ENCODE peak calls at places on chromosome 9, in four cellular contexts. One of them, this sample, is unnamed.

GRCh38 chr9:128902351-128903078 is 18.3 kb upstream of the PHYHD1 start:
- DNase-seq in foreskin fibroblast: no peak
- DNase-seq in HFF-Myc: no peak
- DNase-seq in CD8-positive, alpha-beta T cell: peak; percentile 93
- DNase-seq in this sample: no peak

GRCh38 chr9:131282688-131283422 is 6.5 kb upstream of the FAM78A start:
- DNase-seq in foreskin fibroblast: peak; percentile 47
- DNase-seq in HFF-Myc: no peak
- DNase-seq in CD8-positive, alpha-beta T cell: peak; percentile 38
- DNase-seq in this sample: no peak

GRCh38 chr9:17349816-17350215 is 215.0 kb downstream of the CNTLN start:
- DNase-seq in foreskin fibroblast: peak; percentile 39
- DNase-seq in HFF-Myc: peak; percentile 12
- DNase-seq in CD8-positive, alpha-beta T cell: no peak
- DNase-seq in this sample: peak; percentile 9

GRCh38 chr9:117451336-117451735 is 36.5 kb upstream of the ASTN2 start:
- DNase-seq in foreskin fibroblast: no peak
- DNase-seq in HFF-Myc: no peak
- DNase-seq in CD8-positive, alpha-beta T cell: no peak
- DNase-seq in this sample: no peak

GRCh38 chr9:88447431-88447830 is 59.2 kb downstream of the SPIN1 start:
- DNase-seq in foreskin fibroblast: no peak
- DNase-seq in HFF-Myc: no peak
- DNase-seq in CD8-positive, alpha-beta T cell: no peak
- DNase-seq in this sample: no peak

GRCh38 chr9:131986089-131986488 is 93.6 kb downstream of the MED27 start:
- DNase-seq in foreskin fibroblast: no peak
- DNase-seq in HFF-Myc: no peak
- DNase-seq in CD8-positive, alpha-beta T cell: no peak
- DNase-seq in this sample: no peak

GRCh38 chr9:89534464-89534863 is 36.6 kb upstream of the SEMA4D start:
- DNase-seq in foreskin fibroblast: no peak
- DNase-seq in HFF-Myc: no peak
- DNase-seq in CD8-positive, alpha-beta T cell: no peak
- DNase-seq in this sample: no peak

GRCh38 chr9:105359899-105360298 is 87.9 kb upstream of the FSD1L start:
- DNase-seq in foreskin fibroblast: peak; percentile 36
- DNase-seq in HFF-Myc: no peak
- DNase-seq in CD8-positive, alpha-beta T cell: no peak
- DNase-seq in this sample: peak; percentile 21

GRCh38 chr9:99050292-99050911 is 54.5 kb upstream of the TGFBR1 start:
- DNase-seq in foreskin fibroblast: peak; percentile 53
- DNase-seq in HFF-Myc: no peak
- DNase-seq in CD8-positive, alpha-beta T cell: no peak
- DNase-seq in this sample: peak; percentile 37

GRCh38 chr9:113581865-113582697 is 118.6 kb downstream of the RGS3 start:
- DNase-seq in foreskin fibroblast: peak; percentile 94
- DNase-seq in HFF-Myc: peak; percentile 77
- DNase-seq in CD8-positive, alpha-beta T cell: peak; percentile 86
- DNase-seq in this sample: no peak

GRCh38 chr9:95058795-95059386 is 258.6 kb downstream of the FANCC start:
- DNase-seq in foreskin fibroblast: peak; percentile 37
- DNase-seq in HFF-Myc: no peak
- DNase-seq in CD8-positive, alpha-beta T cell: no peak
- DNase-seq in this sample: no peak

GRCh38 chr9:113454914-113455761 is 8.4 kb upstream of the RGS3 start:
- DNase-seq in foreskin fibroblast: peak; percentile 91
- DNase-seq in HFF-Myc: peak; percentile 36
- DNase-seq in CD8-positive, alpha-beta T cell: no peak
- DNase-seq in this sample: peak; percentile 66

GRCh38 chr9:79565245-79565644 is 6.5 kb upstream of the TLE4 start:
- DNase-seq in foreskin fibroblast: peak; percentile 78
- DNase-seq in HFF-Myc: no peak
- DNase-seq in CD8-positive, alpha-beta T cell: no peak
- DNase-seq in this sample: no peak

GRCh38 chr9:122118343-122119165 is 25.4 kb upstream of the TTLL11 start:
- DNase-seq in foreskin fibroblast: peak; percentile 43
- DNase-seq in HFF-Myc: no peak
- DNase-seq in CD8-positive, alpha-beta T cell: no peak
- DNase-seq in this sample: no peak

GRCh38 chr9:131181091-131181681 is 55.8 kb downstream of the NUP214 start:
- DNase-seq in foreskin fibroblast: no peak
- DNase-seq in HFF-Myc: no peak
- DNase-seq in CD8-positive, alpha-beta T cell: no peak
- DNase-seq in this sample: no peak

GRCh38 chr9:124209279-124209678 is 48.5 kb upstream of the NEK6 start:
- DNase-seq in foreskin fibroblast: no peak
- DNase-seq in HFF-Myc: no peak
- DNase-seq in CD8-positive, alpha-beta T cell: no peak
- DNase-seq in this sample: no peak

GRCh38 chr9:130119521-130120206 is 52.5 kb upstream of the NCS1 start:
- DNase-seq in foreskin fibroblast: no peak
- DNase-seq in HFF-Myc: no peak
- DNase-seq in CD8-positive, alpha-beta T cell: no peak
- DNase-seq in this sample: no peak
- H3K4me3 ChIP-seq in foreskin fibroblast: no peak overlapping the region
- H3K4me3 ChIP-seq in HFF-Myc: no peak overlapping the region
- H3K4me3 ChIP-seq in CD8-positive, alpha-beta T cell: no peak overlapping the region
- H3K4me3 ChIP-seq in this sample: no peak overlapping the region

DNA sequence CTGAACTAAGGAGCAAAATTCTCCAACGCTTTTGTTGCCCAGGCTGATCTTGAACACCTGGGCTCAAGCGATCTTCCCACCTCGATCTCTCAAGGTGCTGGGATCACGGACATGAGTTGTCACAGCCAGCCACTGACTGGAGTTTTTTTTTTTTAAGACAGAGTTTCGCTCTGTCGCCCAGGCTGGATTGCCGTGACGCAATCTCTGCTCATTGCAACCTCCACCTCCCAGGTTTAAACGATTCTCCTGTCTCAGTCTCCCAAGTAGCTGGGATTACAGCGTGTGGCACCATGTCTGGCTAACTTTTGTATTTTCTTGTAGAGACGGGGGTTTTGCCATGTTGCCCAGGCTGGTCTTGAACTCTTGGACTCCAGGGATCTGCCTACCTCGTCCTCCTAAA is 58.2 kb downstream of the EHMT1 start:
- DNase-seq in foreskin fibroblast: no peak
- DNase-seq in HFF-Myc: no peak
- DNase-seq in CD8-positive, alpha-beta T cell: no peak
- DNase-seq in this sample: no peak
- H3K4me3 ChIP-seq in foreskin fibroblast: no peak overlapping the region
- H3K4me3 ChIP-seq in HFF-Myc: no peak overlapping the region
- H3K4me3 ChIP-seq in CD8-positive, alpha-beta T cell: no peak overlapping the region
- H3K4me3 ChIP-seq in this sample: no peak overlapping the region

GRCh38 chr9:35666045-35666444 is 1.1 kb upstream of the ARHGEF39 start:
- DNase-seq in foreskin fibroblast: no peak
- DNase-seq in HFF-Myc: no peak
- DNase-seq in CD8-positive, alpha-beta T cell: no peak
- DNase-seq in this sample: no peak
- H3K4me3 ChIP-seq in foreskin fibroblast: no peak overlapping the region
- H3K4me3 ChIP-seq in HFF-Myc: no peak overlapping the region
- H3K4me3 ChIP-seq in CD8-positive, alpha-beta T cell: no peak overlapping the region
- H3K4me3 ChIP-seq in this sample: no peak overlapping the region

DNA sequence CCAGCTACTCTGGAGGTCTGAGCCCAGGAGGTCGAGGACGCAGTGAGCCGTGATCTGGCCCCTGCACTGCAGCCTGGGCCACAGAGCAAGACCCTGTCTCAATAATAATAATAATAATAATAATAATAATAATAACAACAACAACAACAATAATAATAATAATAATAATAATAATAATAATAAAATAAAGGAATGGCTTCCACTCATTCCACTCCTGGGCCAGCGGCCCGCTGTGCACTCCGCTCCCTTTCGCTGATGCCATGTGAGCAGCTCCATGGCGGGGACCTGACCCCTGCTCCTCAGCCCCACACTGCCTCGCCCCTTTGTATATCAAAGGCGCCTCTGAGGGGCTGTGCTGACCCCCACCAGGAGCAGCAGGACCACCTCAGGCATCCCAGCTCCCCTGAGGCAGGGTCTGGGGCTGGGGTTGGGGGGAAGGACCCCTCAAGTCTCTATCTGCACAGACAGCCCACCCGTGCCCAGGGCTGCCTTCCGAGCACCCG is 20.0 kb downstream of the GBGT1 start:
- DNase-seq in foreskin fibroblast: no peak
- DNase-seq in HFF-Myc: no peak
- DNase-seq in CD8-positive, alpha-beta T cell: no peak
- DNase-seq in this sample: no peak
- H3K4me3 ChIP-seq in foreskin fibroblast: peak overlapping the region; percentile 46
- H3K4me3 ChIP-seq in HFF-Myc: peak overlapping the region; percentile 21
- H3K4me3 ChIP-seq in CD8-positive, alpha-beta T cell: peak overlapping the region; percentile 41
- H3K4me3 ChIP-seq in this sample: peak overlapping the region; percentile 34

DNA sequence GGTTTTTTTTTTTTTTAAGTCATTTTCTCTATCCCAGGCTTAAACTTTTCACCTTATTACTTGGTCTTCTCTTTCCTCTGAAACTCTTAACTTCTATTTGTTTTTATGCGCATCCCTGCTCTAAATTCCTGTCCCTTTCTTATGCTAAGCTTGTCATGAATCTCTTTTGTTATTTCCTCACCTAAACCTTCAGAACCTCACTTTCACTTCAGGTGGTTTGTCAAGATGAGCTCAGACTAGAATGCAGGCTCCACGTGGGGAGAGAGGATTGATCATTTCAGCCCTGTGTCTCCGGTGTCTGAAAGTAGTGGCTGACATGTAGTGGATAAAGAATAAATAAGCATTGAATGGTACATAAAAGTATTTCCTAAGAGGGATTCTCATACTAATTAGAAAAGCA is 63.6 kb downstream of the ANXA1 start:
- DNase-seq in foreskin fibroblast: no peak
- DNase-seq in HFF-Myc: no peak
- DNase-seq in CD8-positive, alpha-beta T cell: no peak
- DNase-seq in this sample: no peak
- H3K4me3 ChIP-seq in foreskin fibroblast: no peak overlapping the region
- H3K4me3 ChIP-seq in HFF-Myc: no peak overlapping the region
- H3K4me3 ChIP-seq in CD8-positive, alpha-beta T cell: no peak overlapping the region
- H3K4me3 ChIP-seq in this sample: no peak overlapping the region

GRCh38 chr9:85258823-85259370 is 482.9 kb downstream of the AGTPBP1 start:
- DNase-seq in foreskin fibroblast: peak; percentile 69
- DNase-seq in HFF-Myc: peak; percentile 39
- DNase-seq in CD8-positive, alpha-beta T cell: no peak
- DNase-seq in this sample: no peak
- H3K4me3 ChIP-seq in foreskin fibroblast: no peak overlapping the region
- H3K4me3 ChIP-seq in HFF-Myc: no peak overlapping the region
- H3K4me3 ChIP-seq in CD8-positive, alpha-beta T cell: no peak overlapping the region
- H3K4me3 ChIP-seq in this sample: no peak overlapping the region

GRCh38 chr9:106885451-106885850 is 22.5 kb downstream of the ZNF462 start:
- DNase-seq in foreskin fibroblast: peak; percentile 95
- DNase-seq in HFF-Myc: peak; percentile 71
- DNase-seq in CD8-positive, alpha-beta T cell: no peak
- DNase-seq in this sample: peak; percentile 78
- H3K4me3 ChIP-seq in foreskin fibroblast: no peak overlapping the region
- H3K4me3 ChIP-seq in HFF-Myc: no peak overlapping the region
- H3K4me3 ChIP-seq in CD8-positive, alpha-beta T cell: no peak overlapping the region
- H3K4me3 ChIP-seq in this sample: no peak overlapping the region

GRCh38 chr9:83257937-83258336 is 195.0 kb upstream of the RASEF start:
- DNase-seq in foreskin fibroblast: no peak
- DNase-seq in HFF-Myc: no peak
- DNase-seq in CD8-positive, alpha-beta T cell: no peak
- DNase-seq in this sample: no peak

GRCh38 chr9:83259558-83259957 is 196.6 kb upstream of the RASEF start:
- DNase-seq in foreskin fibroblast: no peak
- DNase-seq in HFF-Myc: no peak
- DNase-seq in CD8-positive, alpha-beta T cell: no peak
- DNase-seq in this sample: no peak

DNA sequence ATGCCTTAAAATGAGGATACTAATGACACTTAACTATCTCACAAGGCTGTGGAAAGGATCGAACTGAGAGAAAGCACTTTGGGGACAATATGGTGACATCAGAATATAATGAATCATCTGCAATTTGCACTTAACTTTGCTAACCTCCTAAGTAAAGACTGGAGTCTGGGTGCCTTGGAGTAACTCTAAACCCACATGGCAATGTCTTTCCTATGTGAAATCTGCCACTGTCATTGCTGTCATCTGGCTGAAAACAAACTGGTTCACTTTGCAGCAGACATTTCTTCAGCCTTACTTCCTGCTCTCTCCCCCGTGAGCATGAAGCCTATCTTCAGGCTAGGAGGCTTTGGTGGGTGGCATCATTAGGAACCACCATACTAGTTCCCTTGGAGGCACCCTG is 195.6 kb upstream of the RASEF start:
- DNase-seq in foreskin fibroblast: no peak
- DNase-seq in HFF-Myc: no peak
- DNase-seq in CD8-positive, alpha-beta T cell: no peak
- DNase-seq in this sample: no peak
- H3K4me3 ChIP-seq in foreskin fibroblast: no peak overlapping the region
- H3K4me3 ChIP-seq in HFF-Myc: no peak overlapping the region
- H3K4me3 ChIP-seq in CD8-positive, alpha-beta T cell: no peak overlapping the region
- H3K4me3 ChIP-seq in this sample: no peak overlapping the region

DNA sequence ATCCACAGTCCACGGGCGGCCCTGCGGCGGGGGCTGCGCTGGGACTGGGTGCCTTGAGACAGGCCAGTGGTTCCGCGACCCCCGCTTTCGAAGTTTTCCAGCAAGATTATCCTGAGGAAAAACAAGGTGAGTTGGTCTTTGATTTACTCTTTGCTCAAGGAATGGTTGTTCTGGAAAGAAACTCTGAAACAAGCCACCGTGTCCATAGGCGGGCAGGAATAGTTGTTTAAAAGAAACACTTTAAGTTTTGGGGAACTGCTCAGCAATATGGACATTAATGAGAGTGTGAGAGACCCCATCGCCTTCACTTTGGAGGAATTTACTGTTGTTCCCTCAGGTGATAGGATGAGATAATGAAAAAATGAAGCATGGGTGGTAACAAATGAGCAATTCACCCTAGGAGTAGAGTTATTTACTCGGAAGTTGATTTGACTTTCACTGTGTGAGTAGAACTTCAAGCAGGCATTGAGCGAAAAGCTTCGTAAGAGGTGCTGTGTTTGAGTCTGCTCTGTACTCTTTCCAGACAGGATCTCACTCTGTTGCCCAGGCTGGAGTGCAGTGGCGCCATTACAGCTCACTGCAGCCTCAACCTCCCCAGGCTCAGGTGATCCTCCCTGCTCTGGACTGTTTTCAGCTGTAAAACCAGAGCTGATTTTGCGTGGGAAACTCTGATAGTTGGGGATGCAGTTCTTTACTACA is 1.1 kb downstream of the DMRTA1 start:
- DNase-seq in foreskin fibroblast: peak; percentile 1
- DNase-seq in HFF-Myc: no peak
- DNase-seq in CD8-positive, alpha-beta T cell: no peak
- DNase-seq in this sample: no peak
- H3K4me3 ChIP-seq in foreskin fibroblast: peak overlapping the region; percentile 56
- H3K4me3 ChIP-seq in HFF-Myc: peak overlapping the region; percentile 41
- H3K4me3 ChIP-seq in CD8-positive, alpha-beta T cell: no peak overlapping the region
- H3K4me3 ChIP-seq in this sample: peak overlapping the region; percentile 70

GRCh38 chr9:136858844-136859757 is 7.0 kb downstream of the MAMDC4 start:
- DNase-seq in foreskin fibroblast: peak; percentile 85
- DNase-seq in HFF-Myc: no peak
- DNase-seq in CD8-positive, alpha-beta T cell: no peak
- DNase-seq in this sample: no peak
- H3K4me3 ChIP-seq in foreskin fibroblast: no peak overlapping the region
- H3K4me3 ChIP-seq in HFF-Myc: no peak overlapping the region
- H3K4me3 ChIP-seq in CD8-positive, alpha-beta T cell: no peak overlapping the region
- H3K4me3 ChIP-seq in this sample: no peak overlapping the region

This sample was measured in skeletal muscle cell.